ENCODE peak calls at places on chromosomes 11 and 22, in eight cellular contexts. L is cardiac muscle cell, K is mesendoderm, X is aorta, S is OCI-LY7, A is left ventricle myocardium inferior, D is sigmoid colon, J is substantia nigra. W is an unnamed sample.

GRCh38 chr11:129888451-129888850 is 6.9 kb downstream of the NFRKB start:
- DNase-seq in L (no peak), K (no peak), X (no peak), S (no peak), A (no peak), D (no peak), J (no peak), W (no peak)

GRCh38 chr11:95711162-95711944 is 78.2 kb downstream of the FAM76B start:
- DNase-seq in L (no peak), K (no peak), X (no peak), S (peak), A (no peak), D (peak), J (no peak), W (no peak)

GRCh38 chr22:17199131-17199731 is 20.0 kb downstream of the ADA2 start:
- DNase-seq in L (no peak), K (peak), X (no peak), S (no peak), A (peak), D (no peak), J (no peak), W (no peak)

GRCh38 chr11:119295178-119295577 is 21.8 kb downstream of the MCAM start:
- DNase-seq in L (no peak), K (peak), X (no peak), S (peak), A (no peak), D (no peak), J (no peak), W (no peak)

GRCh38 chr11:125464266-125464662 is 31.8 kb downstream of the FEZ1 start:
- DNase-seq in L (no peak), K (peak), X (no peak), S (no peak), A (no peak), D (no peak), J (no peak), W (no peak)

GRCh38 chr22:49785841-49786451 is 41.7 kb downstream of the BRD1 start:
- DNase-seq in L (no peak), K (no peak), X (peak), S (no peak), A (peak), D (no peak), J (no peak), W (no peak)

GRCh38 chr11:125952973-125953372 is 7.1 kb downstream of the VSIG10L2 start:
- DNase-seq in L (no peak), K (no peak), X (no peak), S (no peak), A (peak), D (peak), J (no peak), W (no peak)

GRCh38 chr11:108538022-108538424 is 39.8 kb upstream of the POGLUT3 start:
- DNase-seq in L (no peak), K (no peak), X (no peak), S (no peak), A (no peak), D (no peak), J (no peak), W (peak)

GRCh38 chr11:67370351-67371076 is 2.9 kb downstream of the CLCF1 start:
- DNase-seq in L (no peak), K (no peak), X (no peak), S (no peak), A (no peak), D (peak), J (no peak), W (no peak)

DNA sequence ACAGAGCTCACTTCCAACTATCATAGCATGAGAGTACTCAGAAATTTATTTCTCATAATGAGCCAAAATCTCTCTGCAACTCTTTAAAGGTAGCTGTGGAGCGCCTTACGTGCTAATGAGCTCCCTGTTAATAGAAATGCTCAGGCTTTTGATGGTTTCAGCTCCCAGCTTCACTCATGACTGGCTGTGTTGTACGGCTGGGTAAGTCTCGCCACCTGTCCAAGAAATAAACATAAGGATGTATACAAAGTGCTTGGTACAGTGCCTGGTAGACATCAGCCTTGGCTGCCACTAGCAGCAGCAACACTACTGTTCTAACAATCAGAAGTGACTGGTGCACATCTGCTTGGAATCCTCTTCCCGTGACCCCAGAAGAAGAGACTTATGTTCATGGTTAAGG is 109.5 kb downstream of the LDLRAD3 start:
- DNase-seq in L (no peak), K (no peak), X (no peak), S (no peak), A (no peak), D (no peak), J (no peak), W (no peak)
- H3K27ac ChIP-seq in L (no peak), K (no peak), X (no peak), S (no peak), A (no peak), D (no peak), J (peak), W (no peak)

GRCh38 chr22:43377486-43377995 is 34.3 kb upstream of the MPPED1 start:
- DNase-seq in L (no peak), K (no peak), X (peak), S (no peak), A (no peak), D (no peak), J (no peak), W (no peak)
- H3K27ac ChIP-seq in L (peak), K (no peak), X (no peak), S (no peak), A (no peak), D (peak), J (no peak), W (no peak)

DNA sequence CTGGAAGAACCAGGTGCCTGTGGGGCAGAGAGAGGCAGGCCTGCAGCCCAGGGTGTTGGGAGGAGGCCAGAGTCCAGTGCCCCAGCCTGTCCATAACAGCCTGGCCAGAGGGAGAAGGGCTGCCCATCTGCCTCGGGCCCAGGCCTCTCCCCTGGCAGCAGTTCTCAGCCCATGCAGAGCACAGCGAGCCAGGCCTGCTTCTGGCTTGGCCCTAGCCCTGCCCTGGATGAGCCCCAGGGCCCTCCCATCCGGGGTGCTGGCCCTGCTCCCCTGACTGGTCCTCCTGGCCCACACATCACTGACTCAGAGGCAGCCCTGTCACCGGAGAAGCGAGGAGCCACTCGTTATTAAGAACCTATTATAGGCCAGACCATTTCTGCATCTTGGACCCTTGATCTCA is 19.7 kb upstream of the MYRF start:
- DNase-seq in L (no peak), K (no peak), X (no peak), S (no peak), A (no peak), D (no peak), J (no peak), W (no peak)
- H3K27ac ChIP-seq in L (no peak), K (no peak), X (no peak), S (no peak), A (peak), D (peak), J (peak), W (no peak)

DNA sequence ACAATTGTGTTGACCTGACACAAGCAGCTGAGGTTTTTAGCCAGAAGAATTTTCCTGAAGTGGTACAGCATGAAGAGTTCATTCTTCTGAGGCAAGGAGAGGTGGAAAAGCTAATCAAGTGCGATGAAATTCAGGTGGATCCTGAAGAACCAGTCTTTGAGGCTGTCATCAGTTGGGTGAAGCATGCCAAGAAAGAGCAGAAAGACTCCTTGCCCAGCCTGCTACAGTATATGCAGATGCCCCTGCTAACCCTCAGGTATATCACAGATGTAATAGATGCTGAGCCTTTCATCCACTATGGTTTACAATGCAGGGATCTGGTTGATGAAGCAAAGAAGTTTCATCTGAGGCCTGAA is 12.9 kb upstream of the SCARF2 start:
- DNase-seq in L (no peak), K (no peak), X (no peak), S (no peak), A (no peak), D (no peak), J (no peak), W (no peak)
- H3K27ac ChIP-seq in L (no peak), K (no peak), X (no peak), S (no peak), A (no peak), D (no peak), J (no peak), W (no peak)

GRCh38 chr11:10108901-10109665 is 184.9 kb downstream of the SBF2 start:
- DNase-seq in L (no peak), K (no peak), X (no peak), S (no peak), A (no peak), D (no peak), J (no peak), W (no peak)
- H3K27ac ChIP-seq in L (no peak), K (no peak), X (no peak), S (no peak), A (peak), D (peak), J (no peak), W (no peak)

W was measured in CD8-positive, alpha-beta T cell.